ENCODE peak calls at places on chromosomes 12 and 14, in ten cellular contexts. I, M, R, V, J, P, U, K, X and D are unnamed samples. For H3K36me3, the result is how much of the 10 kb centered on the place peaks cover.

GRCh38 chr14:64110832-64111231 is 183.3 kb downstream of the ESR2 start:
- DNase-seq in V (no peak), I (no peak), K (peak), X (no peak), U (no peak), J (no peak), R (no peak), M (no peak), P (no peak), D (no peak)

GRCh38 chr14:71586131-71586893 is 345.9 kb upstream of the RGS6 start:
- DNase-seq in K (peak), U (no peak), R (peak), X (no peak), V (no peak), M (peak), I (peak), P (no peak), J (no peak), D (no peak)

GRCh38 chr14:62889354-62889753 is 155.9 kb downstream of the KCNH5 start:
- DNase-seq in K (no peak), M (no peak), X (no peak), I (no peak), U (no peak), V (no peak), J (no peak), R (no peak), P (no peak), D (no peak)

GRCh38 chr12:129607293-129607692 is 296.5 kb downstream of the TMEM132D start:
- DNase-seq in K (peak), X (no peak), M (peak), I (no peak), J (no peak), V (no peak), R (no peak), U (no peak), P (no peak), D (no peak)

GRCh38 chr12:67419810-67420209 is 150.7 kb downstream of the CAND1 start:
- DNase-seq in M (no peak), P (no peak), K (no peak), X (no peak), R (no peak), V (no peak), U (no peak), I (no peak), J (no peak), D (no peak)

GRCh38 chr12:60494249-60494648 is 898.4 kb downstream of the SLC16A7 start:
- DNase-seq in R (no peak), K (peak), I (no peak), M (no peak), V (no peak), J (no peak), P (no peak), U (no peak), X (peak), D (no peak)

GRCh38 chr12:120350576-120351350 is 18.2 kb downstream of the MSI1 start:
- DNase-seq in P (peak), X (no peak), V (no peak), K (no peak), I (no peak), R (no peak), U (no peak), M (no peak), J (no peak), D (no peak)

GRCh38 chr14:31877333-31877798 is 199.7 kb upstream of the ARHGAP5 start:
- DNase-seq in X (no peak), K (no peak), I (no peak), V (no peak), R (no peak), U (no peak), P (no peak), J (no peak), M (no peak), D (no peak)

GRCh38 chr12:69385038-69385437 is 25.5 kb downstream of the YEATS4 start:
- DNase-seq in M (no peak), R (no peak), P (no peak), V (no peak), U (no peak), X (no peak), K (no peak), J (no peak), I (no peak), D (no peak)

GRCh38 chr12:7128681-7129593 is at the start of gene RBP5:
- DNase-seq in R (no peak), J (no peak), M (no peak), U (no peak), I (no peak), V (no peak), K (no peak), X (peak), P (no peak), D (no peak)

GRCh38 chr12:71688961-71689570 is 3.2 kb downstream of the TMEM19 start:
- DNase-seq in P (no peak), M (no peak), V (no peak), U (no peak), R (no peak), K (no peak), J (peak), X (no peak), I (no peak), D (no peak)

GRCh38 chr14:89719371-89720075 is 235.0 kb downstream of the EFCAB11 start:
- DNase-seq in U (no peak), K (no peak), M (no peak), V (peak), P (no peak), X (no peak), R (no peak), I (no peak), J (no peak), D (no peak)

GRCh38 chr14:93262446-93262845 is 55.4 kb downstream of the UBR7 start:
- DNase-seq in P (no peak), R (no peak), J (no peak), I (no peak), K (no peak), V (no peak), U (no peak), X (no peak), M (no peak), D (no peak)

GRCh38 chr12:104877107-104877705 is 80.9 kb downstream of the SLC41A2 start:
- DNase-seq in I (peak), V (peak), K (peak), R (peak), X (peak), M (no peak), J (peak), P (no peak), U (peak), D (peak)

GRCh38 chr14:96038920-96039632 is at the start of gene C14orf132:
- DNase-seq in J (no peak), R (peak), P (peak), M (no peak), X (peak), U (peak), K (peak), I (peak), V (peak), D (no peak)

GRCh38 chr12:53413485-53414215 is 10.0 kb upstream of the AMHR2 start:
- DNase-seq in K (no peak), U (no peak), R (no peak), J (no peak), V (no peak), P (no peak), I (no peak), X (no peak), M (no peak), D (no peak)
- H3K27ac ChIP-seq in K (no peak), U (no peak), R (no peak), J (no peak), V (no peak), P (no peak), I (peak), X (no peak), M (peak), D (no peak)

GRCh38 chr12:112905451-112906089 is 1.2 kb upstream of the OAS1 start:
- DNase-seq in R (no peak), V (no peak), I (no peak), J (no peak), M (no peak), U (no peak), P (no peak), X (no peak), K (no peak), D (no peak)
- H3K36me3 ChIP-seq in R (under half), V (under half), I (under half), J (under half), M (under half), U (under half), P (under half), X (under half), K (under half), D (under half)

GRCh38 chr14:94885481-94886155 is 115.7 kb upstream of the GSC start:
- DNase-seq in I (no peak), K (no peak), X (no peak), M (no peak), V (no peak), P (no peak), J (no peak), R (no peak), U (no peak), D (no peak)
- H3K27ac ChIP-seq in I (no peak), K (no peak), X (no peak), M (no peak), V (no peak), P (no peak), J (no peak), R (no peak), U (no peak), D (no peak)

GRCh38 chr14:54177009-54177408 is 219.8 kb upstream of the CDKN3 start:
- DNase-seq in M (no peak), V (no peak), P (no peak), K (no peak), J (no peak), X (no peak), U (no peak), R (no peak), I (no peak), D (no peak)
- H3K36me3 ChIP-seq in M (under half), V (under half), P (under half), K (under half), J (under half), X (under half), U (under half), R (under half), I (under half), D (under half)

GRCh38 chr14:103859416-103860202 is 12.2 kb upstream of the PPP1R13B start:
- DNase-seq in I (no peak), M (no peak), V (no peak), U (no peak), R (no peak), J (no peak), K (no peak), P (no peak), X (no peak), D (no peak)
- H3K27ac ChIP-seq in I (no peak), M (no peak), V (no peak), U (no peak), R (no peak), J (no peak), K (no peak), P (peak), X (no peak), D (no peak)

DNA sequence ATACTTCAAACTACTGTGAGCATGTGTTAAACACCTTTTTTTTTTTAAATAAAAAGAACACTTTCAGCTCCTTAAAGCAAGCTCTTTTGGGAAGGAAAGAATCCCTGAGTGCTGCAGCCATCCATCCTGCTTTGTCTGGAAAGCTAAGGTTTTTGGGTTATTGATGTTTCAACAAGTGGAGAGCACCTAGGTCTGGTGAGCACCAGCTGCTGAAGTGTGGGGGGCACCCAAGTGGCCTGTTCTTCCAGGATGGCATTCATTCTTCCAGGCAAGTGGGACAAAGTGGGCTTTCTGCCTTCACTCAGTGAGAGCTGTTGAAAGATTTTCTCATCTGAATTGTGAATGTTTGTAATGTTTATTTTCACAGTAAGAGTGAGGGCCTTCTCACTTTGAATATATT is 49.9 kb downstream of the BORCS5 start:
- DNase-seq in I (no peak), U (no peak), X (no peak), K (no peak), P (no peak), M (no peak), R (no peak), J (no peak), V (no peak), D (no peak)
- H3K36me3 ChIP-seq in I (under half), U (under half), X (under half), K (under half), P (under half), M (under half), R (under half), J (under half), V (under half), D (under half)

GRCh38 chr12:132271755-132272092 is 57.7 kb downstream of the GALNT9 start:
- DNase-seq in I (no peak), V (no peak), U (no peak), K (no peak), R (no peak), P (no peak), X (no peak), J (no peak), M (no peak), D (no peak)
- H3K27ac ChIP-seq in I (no peak), V (no peak), U (no peak), K (no peak), R (no peak), P (no peak), X (no peak), J (no peak), M (no peak), D (no peak)

DNA sequence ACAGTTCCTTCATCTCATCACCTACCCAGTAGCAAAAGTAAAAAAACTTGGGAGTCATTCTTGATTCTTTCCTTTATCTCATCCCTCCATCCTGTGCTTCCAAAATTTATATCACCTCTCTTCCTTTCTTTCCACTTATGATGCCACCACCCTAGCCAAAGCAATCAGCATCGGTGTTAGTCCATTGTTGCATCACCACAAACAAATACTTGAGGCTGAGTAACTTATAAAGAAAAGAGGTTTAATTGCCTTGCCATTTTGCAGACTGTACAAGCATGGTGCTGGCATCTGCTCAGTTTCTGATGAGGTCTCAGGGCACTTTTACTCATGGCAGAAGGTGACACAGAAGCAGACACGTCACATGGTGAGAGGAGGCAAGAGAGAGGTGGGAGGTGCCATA is 19.8 kb upstream of the CATSPERB start:
- DNase-seq in M (no peak), X (no peak), U (no peak), V (no peak), J (no peak), K (no peak), P (no peak), R (no peak), I (no peak), D (no peak)
- H3K36me3 ChIP-seq in M (under half), X (under half), U (under half), V (under half), J (under half), K (under half), P (under half), R (under half), I (under half), D (under half)

DNA sequence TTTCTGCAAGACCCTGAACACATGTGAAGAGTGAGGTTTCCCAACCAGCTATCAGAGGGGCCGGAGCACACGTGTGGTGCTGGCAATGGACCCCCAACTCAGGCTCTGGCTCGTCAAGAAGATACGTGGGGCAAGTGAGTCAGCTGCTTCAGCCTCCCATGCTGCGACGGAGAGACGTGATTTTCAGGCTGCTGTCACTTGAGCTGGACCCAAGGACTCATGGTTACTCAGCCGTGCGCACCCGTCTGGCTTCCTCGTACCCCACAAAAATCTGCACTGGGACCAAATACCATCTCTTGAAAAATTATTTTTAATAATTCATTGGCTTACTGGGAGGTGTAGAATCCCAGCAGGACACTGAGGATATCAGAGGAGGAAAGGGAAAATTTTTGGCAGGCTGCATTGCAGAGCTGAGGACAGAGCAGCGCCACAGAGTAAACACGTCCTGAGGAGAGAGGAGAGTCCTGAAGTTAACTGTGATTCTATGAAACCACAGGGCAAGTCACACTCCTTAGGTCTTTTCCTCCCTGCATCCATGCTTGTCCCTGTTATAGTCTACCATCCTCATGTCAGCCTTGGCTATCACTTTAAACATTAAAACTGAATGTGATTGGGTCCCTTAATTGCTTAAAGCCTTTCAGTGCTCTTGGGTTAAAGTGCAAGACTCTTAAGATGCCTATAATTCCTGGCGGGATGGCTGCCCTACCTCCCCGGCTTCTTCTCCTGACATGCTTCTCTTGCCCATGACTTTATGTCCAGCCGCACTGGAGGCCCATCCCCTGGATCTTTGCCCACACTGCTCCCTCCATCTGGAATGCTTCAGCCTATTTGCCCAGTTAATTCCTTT is 95.3 kb upstream of the SLC35F4 start:
- DNase-seq in V (no peak), U (no peak), I (no peak), R (no peak), M (no peak), P (no peak), K (no peak), X (no peak), J (no peak), D (no peak)
- H3K27ac ChIP-seq in V (no peak), U (no peak), I (peak), R (no peak), M (no peak), P (no peak), K (no peak), X (no peak), J (no peak), D (no peak)